ENCODE peak calls at places on chromosomes 16 and 17, in eight cellular contexts. P is smooth muscle cell of the brain vasculature; X is COLO829; L is glomerular endothelial cell; T is stimulated activated naive CD8-positive, alpha-beta T cell treated with anti-CD3 and anti-CD28 coated beads, Interleukin-15, Interleukin-2, amounts not matched to agents 100 U/mL and 50 U/mL, for 24 hours; W is neuronal stem cell; A is iris pigment epithelial cell; G is uterus. J is an unnamed sample.

GRCh38 chr16:79519448-79519847 is 81.1 kb downstream of the MAF start:
- DNase-seq in P (no peak), X (no peak), L (no peak), T (no peak), W (no peak), A (no peak), G (no peak), J (no peak)

GRCh38 chr16:87951550-87952538 is 610 bp downstream of the BANP start:
- DNase-seq in P (no peak), X (no peak), L (no peak), T (peak), W (peak), A (no peak), G (no peak), J (peak)

GRCh38 chr17:65371702-65372101 is 189.7 kb downstream of the AXIN2 start:
- DNase-seq in P (no peak), X (no peak), L (no peak), T (no peak), W (no peak), A (no peak), G (no peak), J (no peak)

GRCh38 chr16:69651217-69651616 is 75.1 kb downstream of the NQO1 start:
- DNase-seq in P (no peak), X (no peak), L (no peak), T (no peak), W (no peak), A (no peak), G (no peak), J (no peak)

GRCh38 chr16:58187092-58187491 is 10.8 kb downstream of the CSNK2A2 start:
- DNase-seq in P (no peak), X (no peak), L (no peak), T (no peak), W (no peak), A (peak), G (no peak), J (no peak)

GRCh38 chr17:71709271-71709670 is 411.5 kb upstream of the SOX9 start:
- DNase-seq in P (no peak), X (no peak), L (no peak), T (no peak), W (no peak), A (no peak), G (no peak), J (no peak)

GRCh38 chr16:8862309-8863130 is 6.3 kb downstream of the CARHSP1 start:
- DNase-seq in P (no peak), X (no peak), L (no peak), T (no peak), W (no peak), A (no peak), G (no peak), J (no peak)

GRCh38 chr17:78737332-78737731 is 44.7 kb downstream of the CYTH1 start:
- DNase-seq in P (no peak), X (peak), L (no peak), T (no peak), W (no peak), A (peak), G (no peak), J (peak)

GRCh38 chr16:79081292-79082066 is 519.1 kb downstream of the MAF start:
- DNase-seq in P (no peak), X (no peak), L (no peak), T (peak), W (no peak), A (no peak), G (no peak), J (no peak)

GRCh38 chr17:13332207-13332606 is 269.5 kb downstream of the HS3ST3A1 start:
- DNase-seq in P (no peak), X (no peak), L (no peak), T (no peak), W (no peak), A (no peak), G (no peak), J (no peak)

GRCh38 chr16:66070140-66070887 is 296.2 kb upstream of the CDH5 start:
- DNase-seq in P (peak), X (no peak), L (no peak), T (no peak), W (no peak), A (peak), G (peak), J (no peak)

GRCh38 chr16:56856876-56857447 is 8.0 kb upstream of the SLC12A3 start:
- DNase-seq in P (no peak), X (no peak), L (no peak), T (no peak), W (no peak), A (no peak), G (no peak), J (no peak)

GRCh38 chr16:4117250-4117578 is 972 bp upstream of the ADCY9 start:
- DNase-seq in P (no peak), X (no peak), L (no peak), T (no peak), W (no peak), A (no peak), G (no peak), J (no peak)

GRCh38 chr17:63193827-63194226 is 227.8 kb downstream of the TANC2 start:
- DNase-seq in P (no peak), X (no peak), L (no peak), T (no peak), W (no peak), A (no peak), G (no peak), J (no peak)

GRCh38 chr17:29524692-29525091 is 42.1 kb downstream of the ABHD15 start:
- DNase-seq in P (no peak), X (no peak), L (no peak), T (no peak), W (no peak), A (no peak), G (no peak), J (no peak)

GRCh38 chr17:14268264-14268663 is 31.6 kb upstream of the CDRT15 start:
- DNase-seq in P (no peak), X (no peak), L (no peak), T (no peak), W (no peak), A (no peak), G (no peak), J (no peak)

GRCh38 chr16:84699147-84699711 is 571 bp upstream of the USP10 start:
- DNase-seq in P (no peak), X (no peak), L (no peak), T (no peak), W (no peak), A (no peak), G (no peak), J (no peak)